ENCODE peak calls at places on chromosomes 2 and 18, in six cellular contexts. W is HT1080; Y is activated naive CD8-positive, alpha-beta T cell treated with anti-CD3 and anti-CD28 coated beads, Interleukin-2, amount 10 ng/mL, durations not matched to agents 7 days and 5 days; U is NCI-H1436; F is RPMI8226; Q is renal cortical epithelial cell. J is an unnamed sample.

GRCh38 chr2:239018291-239019192 is 170.7 kb downstream of the TWIST2 start:
- DNase-seq in U (no peak), W (no peak), Y (peak; percentile 10), F (no peak), Q (no peak), J (no peak)

GRCh38 chr2:145277922-145278321 is 758.0 kb upstream of the ZEB2 start:
- DNase-seq in F (no peak), Q (peak; percentile 29), W (peak; percentile 13), Y (no peak), U (no peak), J (no peak)

GRCh38 chr2:85511008-85511895 is 27.7 kb upstream of the MAT2A start:
- DNase-seq in W (no peak), Q (no peak), Y (no peak), U (no peak), F (peak; percentile 37), J (no peak)

GRCh38 chr18:79365701-79366100 is 30.0 kb upstream of the NFATC1 start:
- DNase-seq in Q (no peak), Y (no peak), W (no peak), U (no peak), F (no peak), J (no peak)

GRCh38 chr2:26609839-26610277 is 31.3 kb downstream of the CIB4 start:
- DNase-seq in Q (no peak), U (no peak), Y (no peak), W (no peak), F (no peak), J (peak; percentile 49)

GRCh38 chr2:189287982-189288494 is 108.5 kb upstream of the COL5A2 start:
- DNase-seq in Y (no peak), Q (peak; percentile 75), F (peak; percentile 19), U (no peak), W (peak; percentile 72), J (no peak)

GRCh38 chr18:56637897-56638231 is 528 bp downstream of the TXNL1 start:
- DNase-seq in Y (no peak), F (peak; percentile 31), W (no peak), U (no peak), Q (no peak), J (peak; percentile 18)

GRCh38 chr2:154133823-154134222 is 262.1 kb downstream of the GALNT13 start:
- DNase-seq in W (peak; percentile 22), F (no peak), Y (no peak), U (no peak), Q (peak; percentile 4), J (no peak)

J was measured in activated naive CD4-positive, alpha-beta T cell treated with anti-CD3 and anti-CD28 coated beads for 36 hours.